ENCODE peak calls at places on chromosome 20, in eight cellular contexts. One of them, this sample, is unnamed.

GRCh38 chr20:25052255-25053206 is 5.4 kb downstream of the ACSS1 start:
- DNase-seq in Peyer's patch: peak; percentile 47
- DNase-seq in cardiac muscle cell: no peak
- DNase-seq in WERI-Rb-1: no peak
- DNase-seq in body of pancreas: no peak
- DNase-seq in tibial artery: peak; percentile 83
- DNase-seq in A549: no peak
- DNase-seq in substantia nigra: no peak
- DNase-seq in this sample: no peak

GRCh38 chr20:9161308-9161707 is 92.4 kb downstream of the PLCB4 start:
- DNase-seq in Peyer's patch: no peak
- DNase-seq in cardiac muscle cell: no peak
- DNase-seq in WERI-Rb-1: no peak
- DNase-seq in body of pancreas: no peak
- DNase-seq in tibial artery: no peak
- DNase-seq in A549: no peak
- DNase-seq in substantia nigra: no peak
- DNase-seq in this sample: no peak

GRCh38 chr20:31560900-31561598 is 44.0 kb upstream of the ID1 start:
- DNase-seq in Peyer's patch: peak; percentile 82
- DNase-seq in cardiac muscle cell: no peak
- DNase-seq in WERI-Rb-1: no peak
- DNase-seq in body of pancreas: no peak
- DNase-seq in tibial artery: peak; percentile 81
- DNase-seq in A549: peak; percentile 93
- DNase-seq in substantia nigra: no peak
- DNase-seq in this sample: no peak

GRCh38 chr20:11850901-11851300 is 66.8 kb upstream of the BTBD3 start:
- DNase-seq in Peyer's patch: no peak
- DNase-seq in cardiac muscle cell: no peak
- DNase-seq in WERI-Rb-1: no peak
- DNase-seq in body of pancreas: no peak
- DNase-seq in tibial artery: no peak
- DNase-seq in A549: no peak
- DNase-seq in substantia nigra: no peak
- DNase-seq in this sample: no peak

GRCh38 chr20:47688385-47689381 is 96.6 kb downstream of the SULF2 start:
- DNase-seq in Peyer's patch: no peak
- DNase-seq in cardiac muscle cell: no peak
- DNase-seq in WERI-Rb-1: no peak
- DNase-seq in body of pancreas: no peak
- DNase-seq in tibial artery: no peak
- DNase-seq in A549: no peak
- DNase-seq in substantia nigra: no peak
- DNase-seq in this sample: no peak

GRCh38 chr20:59177266-59178250 is 13.9 kb downstream of the ZNF831 start:
- DNase-seq in Peyer's patch: no peak
- DNase-seq in cardiac muscle cell: no peak
- DNase-seq in WERI-Rb-1: no peak
- DNase-seq in body of pancreas: no peak
- DNase-seq in tibial artery: peak; percentile 25
- DNase-seq in A549: no peak
- DNase-seq in substantia nigra: no peak
- DNase-seq in this sample: no peak

GRCh38 chr20:45576995-45577394 is 2.1 kb downstream of the WFDC8 start:
- DNase-seq in Peyer's patch: no peak
- DNase-seq in cardiac muscle cell: no peak
- DNase-seq in WERI-Rb-1: no peak
- DNase-seq in body of pancreas: no peak
- DNase-seq in tibial artery: no peak
- DNase-seq in A549: no peak
- DNase-seq in substantia nigra: no peak
- DNase-seq in this sample: peak; percentile 35

GRCh38 chr20:31922588-31922987 is 29.3 kb downstream of the PDRG1 start:
- DNase-seq in Peyer's patch: no peak
- DNase-seq in cardiac muscle cell: no peak
- DNase-seq in WERI-Rb-1: no peak
- DNase-seq in body of pancreas: no peak
- DNase-seq in tibial artery: no peak
- DNase-seq in A549: no peak
- DNase-seq in substantia nigra: no peak
- DNase-seq in this sample: no peak

GRCh38 chr20:5735845-5736530 is 14.2 kb upstream of the SHLD1 start:
- DNase-seq in Peyer's patch: no peak
- DNase-seq in cardiac muscle cell: no peak
- DNase-seq in WERI-Rb-1: no peak
- DNase-seq in body of pancreas: no peak
- DNase-seq in tibial artery: no peak
- DNase-seq in A549: no peak
- DNase-seq in substantia nigra: no peak
- DNase-seq in this sample: no peak

GRCh38 chr20:40414843-40415615 is 274.0 kb downstream of the MAFB start:
- DNase-seq in Peyer's patch: no peak
- DNase-seq in cardiac muscle cell: no peak
- DNase-seq in WERI-Rb-1: no peak
- DNase-seq in body of pancreas: no peak
- DNase-seq in tibial artery: no peak
- DNase-seq in A549: no peak
- DNase-seq in substantia nigra: no peak
- DNase-seq in this sample: no peak

GRCh38 chr20:33444797-33445560 is 1.4 kb upstream of the SNTA1 start:
- DNase-seq in Peyer's patch: peak; percentile 65
- DNase-seq in cardiac muscle cell: peak; percentile 46
- DNase-seq in WERI-Rb-1: peak; percentile 50
- DNase-seq in body of pancreas: peak; percentile 38
- DNase-seq in tibial artery: no peak
- DNase-seq in A549: no peak
- DNase-seq in substantia nigra: no peak
- DNase-seq in this sample: no peak

GRCh38 chr20:58598271-58599015 is 52.6 kb upstream of the STX16 start:
- DNase-seq in Peyer's patch: no peak
- DNase-seq in cardiac muscle cell: no peak
- DNase-seq in WERI-Rb-1: no peak
- DNase-seq in body of pancreas: peak; percentile 21
- DNase-seq in tibial artery: peak; percentile 78
- DNase-seq in A549: no peak
- DNase-seq in substantia nigra: no peak
- DNase-seq in this sample: no peak

GRCh38 chr20:24245093-24245492 is 224.3 kb upstream of the SYNDIG1 start:
- DNase-seq in Peyer's patch: no peak
- DNase-seq in cardiac muscle cell: no peak
- DNase-seq in WERI-Rb-1: no peak
- DNase-seq in body of pancreas: no peak
- DNase-seq in tibial artery: no peak
- DNase-seq in A549: no peak
- DNase-seq in substantia nigra: no peak
- DNase-seq in this sample: no peak

GRCh38 chr20:18988701-18989100 is 175.1 kb downstream of the SCP2D1 start:
- DNase-seq in Peyer's patch: no peak
- DNase-seq in cardiac muscle cell: no peak
- DNase-seq in WERI-Rb-1: no peak
- DNase-seq in body of pancreas: no peak
- DNase-seq in tibial artery: no peak
- DNase-seq in A549: no peak
- DNase-seq in substantia nigra: no peak
- DNase-seq in this sample: no peak

GRCh38 chr20:57919059-57919458 is 209.2 kb upstream of the PMEPA1 start:
- DNase-seq in Peyer's patch: peak; percentile 76
- DNase-seq in cardiac muscle cell: no peak
- DNase-seq in WERI-Rb-1: peak; percentile 18
- DNase-seq in body of pancreas: no peak
- DNase-seq in tibial artery: no peak
- DNase-seq in A549: no peak
- DNase-seq in substantia nigra: no peak
- DNase-seq in this sample: no peak

GRCh38 chr20:39491711-39492110 is 529.6 kb downstream of the DHX35 start:
- DNase-seq in Peyer's patch: no peak
- DNase-seq in cardiac muscle cell: no peak
- DNase-seq in WERI-Rb-1: no peak
- DNase-seq in body of pancreas: no peak
- DNase-seq in tibial artery: no peak
- DNase-seq in A549: no peak
- DNase-seq in substantia nigra: no peak
- DNase-seq in this sample: no peak

GRCh38 chr20:33649201-33649631 is 12.9 kb upstream of the C20orf144 start:
- DNase-seq in Peyer's patch: no peak
- DNase-seq in cardiac muscle cell: no peak
- DNase-seq in WERI-Rb-1: peak; percentile 83
- DNase-seq in body of pancreas: peak; percentile 31
- DNase-seq in tibial artery: peak; percentile 79
- DNase-seq in A549: no peak
- DNase-seq in substantia nigra: no peak
- DNase-seq in this sample: peak; percentile 68

DNA sequence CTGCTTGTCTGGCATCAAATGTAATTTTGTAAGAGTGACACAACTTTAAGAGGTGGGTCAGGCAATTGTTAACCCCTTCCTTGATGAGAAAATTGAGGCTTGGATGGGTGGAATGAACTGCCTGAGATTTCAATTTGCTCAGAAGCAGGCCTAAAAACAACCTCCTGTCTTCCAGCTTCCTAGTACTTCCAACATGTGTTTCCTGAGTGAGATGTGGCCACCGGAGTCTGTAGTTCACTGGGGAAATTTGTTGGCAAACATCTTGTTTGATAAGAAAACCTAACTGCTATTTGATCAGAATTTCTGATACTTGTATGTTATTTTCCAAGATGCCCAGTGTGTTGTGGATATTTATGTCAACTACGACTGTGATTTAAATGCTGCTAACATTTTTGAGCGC is 51.3 kb downstream of the ARFGEF2 start:
- DNase-seq in Peyer's patch: no peak
- DNase-seq in cardiac muscle cell: no peak
- DNase-seq in WERI-Rb-1: no peak
- DNase-seq in body of pancreas: no peak
- DNase-seq in tibial artery: no peak
- DNase-seq in A549: no peak
- DNase-seq in substantia nigra: no peak
- DNase-seq in this sample: no peak
- H3K27ac ChIP-seq in Peyer's patch: no peak overlapping the region
- H3K27ac ChIP-seq in cardiac muscle cell: no peak overlapping the region
- H3K27ac ChIP-seq in WERI-Rb-1: no peak overlapping the region
- H3K27ac ChIP-seq in body of pancreas: no peak overlapping the region
- H3K27ac ChIP-seq in tibial artery: no peak overlapping the region
- H3K27ac ChIP-seq in A549: no peak overlapping the region
- H3K27ac ChIP-seq in substantia nigra: no peak overlapping the region
- H3K27ac ChIP-seq in this sample: no peak overlapping the region

GRCh38 chr20:50417484-50418235 is 92.5 kb upstream of the PTPN1 start:
- DNase-seq in Peyer's patch: no peak
- DNase-seq in cardiac muscle cell: no peak
- DNase-seq in WERI-Rb-1: no peak
- DNase-seq in body of pancreas: no peak
- DNase-seq in tibial artery: no peak
- DNase-seq in A549: no peak
- DNase-seq in substantia nigra: no peak
- DNase-seq in this sample: no peak
- H3K27ac ChIP-seq in Peyer's patch: no peak overlapping the region
- H3K27ac ChIP-seq in cardiac muscle cell: no peak overlapping the region
- H3K27ac ChIP-seq in WERI-Rb-1: no peak overlapping the region
- H3K27ac ChIP-seq in body of pancreas: no peak overlapping the region
- H3K27ac ChIP-seq in tibial artery: peak overlapping the region; percentile 98
- H3K27ac ChIP-seq in A549: peak overlapping the region; percentile 93
- H3K27ac ChIP-seq in substantia nigra: no peak overlapping the region
- H3K27ac ChIP-seq in this sample: peak overlapping the region; percentile 27

GRCh38 chr20:37492945-37493344 is 28.1 kb upstream of the NNAT start:
- DNase-seq in Peyer's patch: no peak
- DNase-seq in cardiac muscle cell: no peak
- DNase-seq in WERI-Rb-1: no peak
- DNase-seq in body of pancreas: no peak
- DNase-seq in tibial artery: no peak
- DNase-seq in A549: no peak
- DNase-seq in substantia nigra: no peak
- DNase-seq in this sample: no peak

GRCh38 chr20:37494796-37495195 is 26.3 kb upstream of the NNAT start:
- DNase-seq in Peyer's patch: no peak
- DNase-seq in cardiac muscle cell: no peak
- DNase-seq in WERI-Rb-1: peak; percentile 71
- DNase-seq in body of pancreas: no peak
- DNase-seq in tibial artery: no peak
- DNase-seq in A549: no peak
- DNase-seq in substantia nigra: no peak
- DNase-seq in this sample: no peak

GRCh38 chr20:37490670-37491350 is 30.2 kb upstream of the NNAT start:
- DNase-seq in Peyer's patch: no peak
- DNase-seq in cardiac muscle cell: no peak
- DNase-seq in WERI-Rb-1: no peak
- DNase-seq in body of pancreas: no peak
- DNase-seq in tibial artery: no peak
- DNase-seq in A549: no peak
- DNase-seq in substantia nigra: no peak
- DNase-seq in this sample: no peak

GRCh38 chr20:37494301-37494700 is 26.7 kb upstream of the NNAT start:
- DNase-seq in Peyer's patch: no peak
- DNase-seq in cardiac muscle cell: no peak
- DNase-seq in WERI-Rb-1: no peak
- DNase-seq in body of pancreas: no peak
- DNase-seq in tibial artery: no peak
- DNase-seq in A549: no peak
- DNase-seq in substantia nigra: no peak
- DNase-seq in this sample: no peak

GRCh38 chr20:37492096-37492625 is 28.9 kb upstream of the NNAT start:
- DNase-seq in Peyer's patch: no peak
- DNase-seq in cardiac muscle cell: no peak
- DNase-seq in WERI-Rb-1: no peak
- DNase-seq in body of pancreas: no peak
- DNase-seq in tibial artery: no peak
- DNase-seq in A549: no peak
- DNase-seq in substantia nigra: no peak
- DNase-seq in this sample: no peak
- H3K27ac ChIP-seq in Peyer's patch: no peak overlapping the region
- H3K27ac ChIP-seq in cardiac muscle cell: no peak overlapping the region
- H3K27ac ChIP-seq in WERI-Rb-1: no peak overlapping the region
- H3K27ac ChIP-seq in body of pancreas: no peak overlapping the region
- H3K27ac ChIP-seq in tibial artery: no peak overlapping the region
- H3K27ac ChIP-seq in A549: no peak overlapping the region
- H3K27ac ChIP-seq in substantia nigra: no peak overlapping the region
- H3K27ac ChIP-seq in this sample: no peak overlapping the region

GRCh38 chr20:2986466-2986865 is 57.0 kb upstream of the GNRH2 start:
- DNase-seq in Peyer's patch: no peak
- DNase-seq in cardiac muscle cell: no peak
- DNase-seq in WERI-Rb-1: no peak
- DNase-seq in body of pancreas: no peak
- DNase-seq in tibial artery: no peak
- DNase-seq in A549: no peak
- DNase-seq in substantia nigra: no peak
- DNase-seq in this sample: peak; percentile 29

GRCh38 chr20:2981646-2982045 is 61.8 kb upstream of the GNRH2 start:
- DNase-seq in Peyer's patch: no peak
- DNase-seq in cardiac muscle cell: no peak
- DNase-seq in WERI-Rb-1: no peak
- DNase-seq in body of pancreas: no peak
- DNase-seq in tibial artery: no peak
- DNase-seq in A549: no peak
- DNase-seq in substantia nigra: no peak
- DNase-seq in this sample: no peak

GRCh38 chr20:2984028-2984501 is 59.4 kb upstream of the GNRH2 start:
- DNase-seq in Peyer's patch: no peak
- DNase-seq in cardiac muscle cell: no peak
- DNase-seq in WERI-Rb-1: no peak
- DNase-seq in body of pancreas: no peak
- DNase-seq in tibial artery: no peak
- DNase-seq in A549: no peak
- DNase-seq in substantia nigra: no peak
- DNase-seq in this sample: no peak

GRCh38 chr20:2984956-2985661 is 58.3 kb upstream of the GNRH2 start:
- DNase-seq in Peyer's patch: no peak
- DNase-seq in cardiac muscle cell: peak; percentile 11
- DNase-seq in WERI-Rb-1: peak; percentile 75
- DNase-seq in body of pancreas: no peak
- DNase-seq in tibial artery: no peak
- DNase-seq in A549: no peak
- DNase-seq in substantia nigra: no peak
- DNase-seq in this sample: no peak

GRCh38 chr20:2983508-2983907 is 59.9 kb upstream of the GNRH2 start:
- DNase-seq in Peyer's patch: no peak
- DNase-seq in cardiac muscle cell: no peak
- DNase-seq in WERI-Rb-1: no peak
- DNase-seq in body of pancreas: no peak
- DNase-seq in tibial artery: no peak
- DNase-seq in A549: no peak
- DNase-seq in substantia nigra: no peak
- DNase-seq in this sample: no peak
- H3K27ac ChIP-seq in Peyer's patch: no peak overlapping the region
- H3K27ac ChIP-seq in cardiac muscle cell: no peak overlapping the region
- H3K27ac ChIP-seq in WERI-Rb-1: peak overlapping the region; percentile 84
- H3K27ac ChIP-seq in body of pancreas: no peak overlapping the region
- H3K27ac ChIP-seq in tibial artery: no peak overlapping the region
- H3K27ac ChIP-seq in A549: no peak overlapping the region
- H3K27ac ChIP-seq in substantia nigra: no peak overlapping the region
- H3K27ac ChIP-seq in this sample: no peak overlapping the region